ENCODE peak calls at places on chromosomes 11 and 22, in four cellular contexts. W, Z, V and T are unnamed samples.

GRCh38 chr22:28094831-28095230 is 175.8 kb upstream of the PITPNB start:
- DNase-seq in Z (no peak), W (no peak), V (no peak), T (no peak)

GRCh38 chr11:62181097-62181496 is 8.9 kb upstream of the SCGB1D1 start:
- DNase-seq in W (no peak), Z (no peak), V (no peak), T (no peak)

GRCh38 chr11:85798361-85798760 is 12.6 kb downstream of the SYTL2 start:
- DNase-seq in W (no peak), V (no peak), Z (no peak), T (no peak)

GRCh38 chr11:124817036-124817435 is 16.8 kb upstream of the MSANTD2 start:
- DNase-seq in Z (no peak), V (no peak), W (no peak), T (no peak)

GRCh38 chr11:113986351-113987140 is 11.6 kb downstream of the HTR3A start:
- DNase-seq in W (no peak), Z (no peak), V (no peak), T (peak; percentile 52)

GRCh38 chr22:44088976-44089570 is 65.0 kb downstream of the PARVB start:
- DNase-seq in Z (peak; percentile 66), V (peak; percentile 45), W (no peak), T (no peak)

GRCh38 chr22:40637181-40638150 is 947 bp upstream of the MRTFA start:
- DNase-seq in Z (peak; percentile 33), W (peak; percentile 56), V (no peak), T (no peak)

GRCh38 chr11:72834905-72835304 is 20.7 kb downstream of the ATG16L2 start:
- DNase-seq in Z (no peak), V (no peak), W (no peak), T (no peak)

GRCh38 chr11:111684259-111684658 is 81.9 kb downstream of the PPP2R1B start:
- DNase-seq in V (no peak), Z (no peak), W (no peak), T (no peak)

GRCh38 chr11:112280268-112281126 is 19.8 kb upstream of the PLET1 start:
- DNase-seq in W (peak; percentile 73), Z (peak; percentile 25), V (no peak), T (no peak)

GRCh38 chr22:36493690-36494110 is 12.3 kb upstream of the TXN2 start:
- DNase-seq in W (peak; percentile 75), Z (peak; percentile 39), V (no peak), T (no peak)

GRCh38 chr22:50625568-50626313 is 2.2 kb downstream of the ARSA start:
- DNase-seq in Z (no peak), V (peak; percentile 78), W (no peak), T (peak; percentile 56)

GRCh38 chr11:9568854-9569587 is 4.4 kb upstream of the WEE1 start:
- DNase-seq in Z (peak; percentile 44), V (peak; percentile 81), W (peak; percentile 41), T (no peak)

GRCh38 chr11:46850829-46851380 is 4.8 kb upstream of the CKAP5 start:
- DNase-seq in W (no peak), V (no peak), Z (no peak), T (no peak)

GRCh38 chr11:117286588-117286987 is 4.6 kb upstream of the BACE1-AS start:
- DNase-seq in V (no peak), Z (no peak), W (no peak), T (no peak)

GRCh38 chr22:28893810-28894209 is 10.4 kb downstream of the ZNRF3 start:
- DNase-seq in V (no peak), Z (no peak), W (no peak), T (no peak)

GRCh38 chr11:130523166-130523565 is 74.7 kb downstream of the ADAMTS15 start:
- DNase-seq in Z (no peak), V (no peak), W (no peak), T (no peak)

GRCh38 chr11:1749020-1749758 is 1.2 kb downstream of the IFITM10 start:
- DNase-seq in V (no peak), Z (no peak), W (no peak), T (peak; percentile 54)

GRCh38 chr22:17782158-17782557 is 7.9 kb upstream of the BID start:
- DNase-seq in W (no peak), V (no peak), Z (no peak), T (no peak)

GRCh38 chr11:132913295-132913694 is 619.0 kb downstream of the OPCML start:
- DNase-seq in V (no peak), W (no peak), Z (no peak), T (no peak)

GRCh38 chr11:96012086-96012824 is 88.3 kb upstream of the MTMR2 start:
- DNase-seq in Z (no peak), V (no peak), W (peak; percentile 57), T (no peak)

GRCh38 chr11:13277719-13278619 is at the start of gene BMAL1:
- DNase-seq in Z (peak; percentile 52), V (peak; percentile 87), W (peak; percentile 65), T (no peak)

GRCh38 chr22:19463491-19464469 is 15.2 kb downstream of the UFD1 start:
- DNase-seq in W (no peak), Z (peak; percentile 58), V (peak; percentile 81), T (no peak)

GRCh38 chr11:13140028-13140870 is 131.1 kb downstream of the RASSF10 start:
- DNase-seq in V (peak; percentile 75), Z (no peak), W (no peak), T (no peak)

GRCh38 chr22:43226368-43226979 is 39.5 kb upstream of the TTLL12 start:
- DNase-seq in V (no peak), Z (no peak), W (no peak), T (no peak)

GRCh38 chr22:46171940-46172339 is 21.6 kb downstream of the PPARA start:
- DNase-seq in Z (no peak), V (no peak), W (no peak), T (peak; percentile 84)
- H3K27ac ChIP-seq in Z (peak overlapping the region; percentile 82), V (no peak overlapping the region), W (peak overlapping the region; percentile 90), T (peak overlapping the region; percentile 45)

GRCh38 chr11:107293677-107294344 is 163.8 kb downstream of the CWF19L2 start:
- DNase-seq in Z (no peak), V (no peak), W (no peak), T (no peak)
- H3K4me3 ChIP-seq in Z (no peak overlapping the region), V (no peak overlapping the region), W (no peak overlapping the region), T (no peak overlapping the region)

GRCh38 chr11:129215506-129216245 is 23.6 kb upstream of the ARHGAP32 start:
- DNase-seq in W (no peak), Z (no peak), V (no peak), T (no peak)

GRCh38 chr11:129213261-129213660 is 21.1 kb upstream of the ARHGAP32 start:
- DNase-seq in W (no peak), V (no peak), Z (no peak), T (no peak)

GRCh38 chr11:129210831-129211181 is 18.7 kb upstream of the ARHGAP32 start:
- DNase-seq in W (no peak), Z (no peak), V (no peak), T (no peak)

GRCh38 chr11:129211397-129211796 is 19.3 kb upstream of the ARHGAP32 start:
- DNase-seq in Z (no peak), W (no peak), V (no peak), T (no peak)

DNA sequence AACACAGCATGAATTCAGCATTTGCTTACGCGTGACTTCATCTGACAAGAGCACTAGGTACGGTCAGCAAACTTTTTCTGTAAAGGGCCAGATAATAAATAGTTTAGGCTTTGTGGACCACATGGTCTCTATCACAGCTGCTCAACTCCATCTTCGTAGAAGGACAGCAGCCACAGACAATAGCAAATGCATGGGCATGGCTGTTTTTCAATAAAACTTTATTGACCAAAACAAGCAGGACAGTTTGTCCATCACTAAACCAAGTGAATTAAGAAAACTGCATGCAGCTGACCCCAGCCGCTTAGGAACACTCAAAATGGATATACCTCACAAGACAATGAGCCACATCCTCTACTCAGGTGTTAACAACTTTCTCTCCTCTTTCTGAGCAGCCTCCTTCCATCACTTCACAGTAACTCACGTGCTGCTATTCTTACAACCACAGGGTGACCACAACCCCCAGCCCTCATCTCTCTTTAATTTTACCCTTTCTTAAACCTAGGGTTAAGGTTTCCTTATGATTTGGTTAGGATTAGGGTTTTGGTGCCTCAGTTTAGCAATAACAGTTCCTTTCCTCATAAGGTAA is 22.7 kb upstream of the ARHGAP32 start:
- DNase-seq in W (no peak), V (no peak), Z (no peak), T (no peak)
- H3K4me1 ChIP-seq in W (peaks cover 6% of the 10 kb centered on the region), V (peaks cover 4% of the 10 kb centered on the region), Z (peaks cover 6% of the 10 kb centered on the region), T (no peaks in the 10 kb centered on the region)

GRCh38 chr11:68762481-68762880 is 11.2 kb upstream of the TESMIN start:
- DNase-seq in W (no peak), V (no peak), Z (no peak), T (no peak)

GRCh38 chr11:68763926-68764657 is 12.8 kb upstream of the TESMIN start:
- DNase-seq in W (no peak), V (no peak), Z (no peak), T (no peak)

GRCh38 chr11:68759991-68760390 is 8.7 kb upstream of the TESMIN start:
- DNase-seq in Z (no peak), W (no peak), V (no peak), T (no peak)

GRCh38 chr11:68763181-68763721 is 11.9 kb upstream of the TESMIN start:
- DNase-seq in Z (no peak), V (no peak), W (no peak), T (no peak)

GRCh38 chr11:68761801-68762200 is 10.5 kb upstream of the TESMIN start:
- DNase-seq in Z (no peak), V (no peak), W (no peak), T (no peak)
- H3K27ac ChIP-seq in Z (no peak overlapping the region), V (no peak overlapping the region), W (no peak overlapping the region), T (no peak overlapping the region)

DNA sequence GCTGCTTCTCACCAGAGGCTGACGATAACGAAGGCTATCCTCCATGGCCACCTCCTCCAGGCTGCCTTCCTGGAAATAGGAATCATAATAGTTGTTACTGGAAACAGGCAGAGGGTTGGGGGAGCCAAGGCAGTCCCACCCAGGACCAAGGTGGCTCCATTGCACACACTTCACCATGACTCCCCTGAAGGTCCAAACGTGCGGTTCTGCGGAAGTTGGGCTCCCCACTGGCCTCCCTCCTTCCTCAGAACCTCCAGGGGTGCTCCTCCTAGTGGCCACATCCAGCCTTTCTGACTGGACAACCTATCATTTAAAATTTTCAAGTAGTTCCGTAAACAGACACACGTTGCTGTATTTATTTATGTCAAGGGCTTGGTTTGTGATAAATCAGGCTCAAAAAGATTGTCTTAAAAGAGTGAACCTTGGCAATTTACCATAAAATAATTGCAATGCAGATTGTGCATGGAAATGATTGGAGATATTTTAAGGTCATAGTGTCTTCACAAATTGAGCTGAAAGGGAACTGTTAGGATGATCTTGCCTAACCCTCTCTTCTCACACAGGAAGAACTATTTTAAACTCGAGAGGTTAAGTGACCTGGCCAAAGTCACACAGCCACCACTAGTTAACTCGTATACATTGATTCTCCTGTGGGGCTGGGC is 1.4 kb upstream of the TCN2 start:
- DNase-seq in W (peak; percentile 46), V (no peak), Z (peak; percentile 45), T (no peak)
- H3K4me3 ChIP-seq in W (peak overlapping the region; percentile 69), V (peak overlapping the region; percentile 94), Z (peak overlapping the region; percentile 79), T (no peak overlapping the region)

DNA sequence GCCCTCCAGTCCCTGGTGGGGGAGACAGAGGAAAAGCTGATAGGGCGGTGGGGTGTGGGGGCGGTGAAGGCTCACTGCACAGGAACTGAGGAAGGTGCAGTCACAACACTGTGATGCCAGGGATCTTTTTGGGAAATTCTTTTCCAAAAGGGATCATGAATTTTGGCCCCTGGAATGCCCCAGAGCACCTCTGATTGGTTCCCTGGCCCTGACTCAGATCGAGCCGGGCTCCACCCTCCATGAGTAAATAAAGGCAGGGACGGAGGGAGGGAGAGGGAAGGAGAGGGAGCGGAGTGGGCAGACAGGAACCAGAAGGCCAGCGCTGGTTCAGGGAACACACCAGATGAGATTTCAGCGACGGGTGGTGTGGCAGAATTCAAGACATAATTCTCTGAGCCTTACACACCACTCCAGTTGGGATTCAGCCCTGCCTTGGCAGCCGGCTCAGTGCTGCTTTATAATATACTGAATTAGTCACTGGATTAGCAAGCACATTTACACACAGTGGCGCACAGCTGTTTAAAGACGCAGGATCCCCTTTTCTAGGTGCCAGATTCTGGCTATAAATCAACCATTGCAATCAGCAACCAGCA is 80.3 kb downstream of the ETS1 start:
- DNase-seq in Z (peak; percentile 83), V (peak; percentile 93), W (no peak), T (peak; percentile 90)
- H3K4me1 ChIP-seq in Z (peaks cover 100% of the 10 kb centered on the region), V (peaks cover 49% of the 10 kb centered on the region), W (peaks cover 72% of the 10 kb centered on the region), T (peaks cover 90% of the 10 kb centered on the region)